ENCODE peak calls at places on chromosomes 6 and 20, in five cellular contexts. Y, A, C, L and U are unnamed samples.

GRCh38 chr6:45791600-45792168 is 224.0 kb downstream of the CLIC5 start:
- DNase-seq in A (no peak), L (no peak), Y (no peak), C (no peak), U (no peak)

GRCh38 chr20:13202553-13202952 is 18.5 kb upstream of the ISM1 start:
- DNase-seq in C (no peak), Y (no peak), A (no peak), L (no peak), U (no peak)

GRCh38 chr6:133817460-133818047 is 71.4 kb upstream of the TCF21 start:
- DNase-seq in L (peak), Y (peak), A (no peak), C (no peak), U (no peak)

GRCh38 chr6:83057705-83058321 is 7.8 kb downstream of the UBE3D start:
- DNase-seq in C (no peak), Y (peak), L (no peak), A (no peak), U (peak)

GRCh38 chr6:123945386-123945785 is 141.7 kb downstream of the NKAIN2 start:
- DNase-seq in C (no peak), Y (no peak), A (no peak), L (no peak), U (peak)

GRCh38 chr6:105045546-105045945 is 88.6 kb downstream of the LIN28B start:
- DNase-seq in Y (no peak), C (no peak), L (no peak), A (no peak), U (no peak)

GRCh38 chr6:84059082-84059481 is 25.5 kb downstream of the MRAP2 start:
- DNase-seq in Y (no peak), L (no peak), A (no peak), C (no peak), U (no peak)

GRCh38 chr20:53652090-53652858 is 58.6 kb upstream of the ZNF217 start:
- DNase-seq in A (no peak), C (no peak), L (no peak), Y (no peak), U (no peak)

GRCh38 chr6:168596316-168596715 is 155.3 kb downstream of the SMOC2 start:
- DNase-seq in A (no peak), L (no peak), Y (no peak), C (no peak), U (no peak)

GRCh38 chr6:85464260-85464644 is 14.4 kb downstream of the NT5E start:
- DNase-seq in A (peak), Y (peak), C (no peak), L (no peak), U (no peak)

GRCh38 chr6:157579467-157580031 is 198.6 kb downstream of the ZDHHC14 start:
- DNase-seq in Y (no peak), C (no peak), L (no peak), A (no peak), U (no peak)

GRCh38 chr6:79913369-79913768 is 34.0 kb downstream of the ELOVL4 start:
- DNase-seq in A (no peak), L (no peak), C (no peak), Y (no peak), U (no peak)

GRCh38 chr20:3744806-3745685 is 12.6 kb downstream of the HSPA12B start:
- DNase-seq in A (peak), L (peak), Y (peak), C (peak), U (no peak)

GRCh38 chr6:168508903-168509302 is 67.9 kb downstream of the SMOC2 start:
- DNase-seq in Y (no peak), A (no peak), L (no peak), C (no peak), U (no peak)

GRCh38 chr20:35404614-35405259 is 7.0 kb downstream of the UQCC1 start:
- DNase-seq in C (no peak), Y (no peak), L (no peak), A (no peak), U (no peak)

GRCh38 chr6:27605401-27606342 is 132.8 kb upstream of the ZNF184 start:
- DNase-seq in L (no peak), Y (no peak), A (no peak), C (no peak), U (no peak)

GRCh38 chr6:75118925-75119515 is 86.8 kb downstream of the COL12A1 start:
- DNase-seq in L (no peak), A (no peak), Y (no peak), C (no peak), U (no peak)

DNA sequence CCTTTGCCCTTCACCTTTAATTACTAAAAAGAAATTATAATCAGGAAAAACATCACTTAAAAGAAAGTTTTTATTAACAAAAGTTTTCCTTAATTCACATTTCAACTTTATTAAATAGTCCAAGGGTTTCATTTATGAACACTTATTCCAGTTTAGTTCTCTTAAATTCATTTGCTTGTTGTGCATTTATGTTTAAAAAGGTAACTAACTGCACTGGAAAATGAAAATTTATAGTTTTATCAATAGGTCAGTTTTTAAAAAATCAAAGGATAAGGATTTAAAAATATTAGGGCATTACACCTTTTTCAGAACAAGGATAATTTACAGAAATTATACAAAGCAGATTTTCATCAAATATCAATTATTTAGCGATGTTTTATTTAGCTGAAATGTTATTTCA is 958 bp upstream of the ATP5F1E start:
- DNase-seq in A (no peak), Y (no peak), C (no peak), L (no peak), U (no peak)
- H3K27ac ChIP-seq in A (peak), Y (peak), C (peak), L (peak), U (no peak)

GRCh38 chr6:17469006-17469972 is 75.9 kb downstream of the CAP2 start:
- DNase-seq in A (no peak), Y (no peak), C (no peak), L (no peak), U (no peak)
- H3K27ac ChIP-seq in A (no peak), Y (no peak), C (peak), L (no peak), U (no peak)

GRCh38 chr6:35341557-35341956 is 801 bp upstream of the PPARD start:
- DNase-seq in L (no peak), C (no peak), A (no peak), Y (no peak), U (no peak)
- H3K27ac ChIP-seq in L (no peak), C (peak), A (no peak), Y (no peak), U (no peak)

GRCh38 chr6:39829331-39829730 is 37.2 kb downstream of the DAAM2 start:
- DNase-seq in Y (no peak), A (no peak), L (no peak), C (no peak), U (no peak)
- H3K27ac ChIP-seq in Y (no peak), A (no peak), L (no peak), C (no peak), U (peak)

DNA sequence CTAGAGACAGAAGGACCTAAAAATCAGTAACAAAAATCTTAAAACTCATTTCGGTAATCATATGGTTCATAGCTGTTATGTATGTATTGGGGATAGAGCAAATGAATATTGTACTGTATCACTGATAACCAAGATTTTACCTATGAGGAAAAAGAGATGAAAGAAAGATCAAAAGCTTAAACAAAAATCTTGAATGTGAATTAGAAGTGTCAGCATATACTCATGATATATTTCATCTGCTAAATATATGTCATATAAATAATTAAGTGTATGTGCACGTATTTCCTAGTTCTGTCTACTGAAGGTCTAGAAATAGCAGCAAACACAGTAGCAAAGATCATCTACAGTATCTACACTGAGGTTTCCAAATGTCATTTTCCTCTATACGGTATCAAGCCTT is 299.8 kb downstream of the BTBD9 start:
- DNase-seq in L (no peak), A (no peak), Y (no peak), C (no peak), U (no peak)
- H3K27ac ChIP-seq in L (no peak), A (no peak), Y (no peak), C (no peak), U (no peak)

DNA sequence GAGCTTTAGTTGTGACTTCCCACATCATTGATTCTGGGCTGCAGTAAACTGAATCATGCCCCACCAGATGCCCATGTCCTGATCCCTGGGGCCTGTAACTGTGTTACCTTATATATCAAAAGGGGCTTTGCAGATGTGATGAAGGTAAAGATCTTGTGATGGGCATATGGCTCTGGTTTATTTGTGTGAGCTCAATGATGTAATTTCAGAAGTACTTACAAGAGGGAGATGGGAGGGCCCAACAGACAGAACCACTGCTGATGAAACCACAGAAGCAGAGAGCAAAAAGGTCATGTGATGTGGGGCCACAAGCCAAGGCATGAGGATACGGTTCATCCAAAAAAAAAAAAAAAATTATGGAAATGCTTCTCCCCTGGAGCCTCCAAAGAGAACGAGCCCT is 118.7 kb downstream of the TOX2 start:
- DNase-seq in Y (no peak), A (peak), C (no peak), L (no peak), U (no peak)
- H3K27ac ChIP-seq in Y (no peak), A (no peak), C (no peak), L (no peak), U (no peak)

DNA sequence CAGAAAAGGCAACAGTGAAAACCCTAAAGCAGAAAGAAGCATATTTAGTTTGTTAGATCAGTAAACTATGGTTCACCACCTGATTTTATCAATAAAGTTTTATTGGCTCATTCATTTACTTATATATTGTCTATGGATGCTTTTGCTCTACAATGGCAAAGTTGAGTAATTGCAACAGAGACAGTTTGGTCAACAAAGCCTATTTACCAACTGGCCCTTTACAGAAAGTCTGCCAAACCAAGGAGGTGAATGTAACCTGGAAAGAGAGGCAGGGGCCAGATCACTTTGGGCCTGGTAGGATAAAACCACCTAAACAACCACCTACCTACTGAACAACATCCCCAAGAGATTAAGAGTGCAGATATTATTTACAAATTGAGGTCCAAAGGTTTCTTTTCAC is 19.4 kb downstream of the SAYSD1 start:
- DNase-seq in C (no peak), Y (no peak), L (no peak), A (no peak), U (no peak)
- H3K27ac ChIP-seq in C (no peak), Y (no peak), L (no peak), A (no peak), U (no peak)

GRCh38 chr6:56491606-56492328 is 150.9 kb downstream of the DST start:
- DNase-seq in C (no peak), A (no peak), Y (no peak), L (no peak), U (no peak)
- H3K27ac ChIP-seq in C (peak), A (no peak), Y (no peak), L (no peak), U (no peak)